ENCODE peak calls at places on chromosomes 16 and 17, in four cellular contexts. B is NCI-H2029 treated with DMSO at 0.1 percent for 48 hours; Y is fibroblast of the aortic adventitia; Q is stimulated activated naive CD8-positive, alpha-beta T cell treated with anti-CD3 and anti-CD28 coated beads, Interleukin-15, Interleukin-2, amounts not matched to agents 100 U/mL and 50 U/mL, for 24 hours. X is an unnamed sample.

GRCh38 chr16:29825145-29826044 is 5.1 kb downstream of the MVP start:
- DNase-seq in B (no peak), Y (peak), Q (peak), X (peak)

GRCh38 chr17:78342438-78343098 is 17.3 kb downstream of the SOCS3 start:
- DNase-seq in B (no peak), Y (peak), Q (no peak), X (peak)

GRCh38 chr16:85395913-85396878 is 216.9 kb upstream of the GSE1 start:
- DNase-seq in B (no peak), Y (no peak), Q (no peak), X (peak)

GRCh38 chr16:81551821-81552304 is 107.3 kb downstream of the CMIP start:
- DNase-seq in B (no peak), Y (peak), Q (no peak), X (peak)

GRCh38 chr16:30628628-30629342 is 18.6 kb upstream of the ZNF689 start:
- DNase-seq in B (peak), Y (peak), Q (peak), X (peak)

GRCh38 chr17:73272906-73273218 is 11.2 kb upstream of the CPSF4L start:
- DNase-seq in B (no peak), Y (no peak), Q (no peak), X (no peak)

GRCh38 chr16:30605148-30605547 is 5.0 kb downstream of the ZNF689 start:
- DNase-seq in B (no peak), Y (no peak), Q (no peak), X (no peak)

GRCh38 chr17:78925234-78925633 is at the start of gene TIMP2:
- DNase-seq in B (peak), Y (peak), Q (peak), X (peak)

GRCh38 chr17:75619506-75620431 is 13.5 kb upstream of the SMIM5 start:
- DNase-seq in B (no peak), Y (peak), Q (peak), X (no peak)

GRCh38 chr16:81486555-81487061 is 42.0 kb downstream of the CMIP start:
- DNase-seq in B (no peak), Y (peak), Q (no peak), X (peak)

GRCh38 chr16:17302620-17303019 is 168.1 kb downstream of the XYLT1 start:
- DNase-seq in B (no peak), Y (no peak), Q (no peak), X (no peak)

GRCh38 chr17:47223460-47223859 is 14.3 kb downstream of the MYL4 start:
- DNase-seq in B (no peak), Y (no peak), Q (no peak), X (no peak)

GRCh38 chr17:55743103-55743679 is 7.7 kb upstream of the PCTP start:
- DNase-seq in B (peak), Y (peak), Q (no peak), X (no peak)

GRCh38 chr16:67055712-67056487 is 27.0 kb downstream of the CBFB start:
- DNase-seq in B (no peak), Y (peak), Q (no peak), X (no peak)

GRCh38 chr17:68909066-68909465 is 46.1 kb downstream of the ABCA8 start:
- DNase-seq in B (no peak), Y (peak), Q (no peak), X (peak)

GRCh38 chr17:8479431-8479947 is 43.8 kb downstream of the NDEL1 start:
- DNase-seq in B (no peak), Y (peak), Q (no peak), X (peak)

GRCh38 chr17:21814776-21815175 is 122.5 kb downstream of the KCNJ18 start:
- DNase-seq in B (no peak), Y (no peak), Q (no peak), X (peak)

GRCh38 chr16:53159781-53160436 is 105.1 kb downstream of the CHD9 start:
- DNase-seq in B (no peak), Y (peak), Q (no peak), X (no peak)

GRCh38 chr16:77148121-77148520 is 42.9 kb upstream of the MON1B start:
- DNase-seq in B (no peak), Y (no peak), Q (no peak), X (no peak)

GRCh38 chr17:39664581-39665561 is at the start of gene TCAP:
- DNase-seq in B (no peak), Y (no peak), Q (no peak), X (no peak)

X was measured in psoas muscle.